ENCODE peak calls at places on chromosomes 5 and 9, in four cellular contexts. W is cardiac muscle cell, C is GM23338, O is stomach. B is an unnamed sample.
A peak's percentile ranks its signal among the peaks of the same experiment; 100 is the strongest.

GRCh38 chr5:168808217-168808616 is 229.0 kb upstream of the PANK3 start:
- DNase-seq in C (no peak), O (no peak), W (no peak), B (no peak)

GRCh38 chr9:93598647-93599241 is 22.4 kb downstream of the PHF2 start:
- DNase-seq in W (no peak), O (no peak), C (no peak), B (no peak)

GRCh38 chr5:111748304-111748763 is 8.7 kb downstream of the NREP start:
- DNase-seq in O (no peak), W (no peak), C (no peak), B (no peak)

GRCh38 chr9:113154471-113154870 is 3.7 kb downstream of the SLC31A2 start:
- DNase-seq in C (no peak), W (no peak), O (no peak), B (no peak)

GRCh38 chr5:36877667-36878420 is 1.3 kb downstream of the NIPBL start:
- DNase-seq in C (peak; percentile 31), W (peak; percentile 49), O (no peak), B (no peak)

GRCh38 chr9:73541923-73542322 is 390.3 kb downstream of the ANXA1 start:
- DNase-seq in C (no peak), W (no peak), O (no peak), B (no peak)

GRCh38 chr5:172488221-172488620 is 33.9 kb upstream of the SH3PXD2B start:
- DNase-seq in C (no peak), O (no peak), W (no peak), B (no peak)

GRCh38 chr5:124561451-124561850 is 185.0 kb downstream of the ZNF608 start:
- DNase-seq in C (no peak), O (no peak), W (no peak), B (peak; percentile 50)

GRCh38 chr5:159912033-159912800 is 4.1 kb upstream of the ADRA1B start:
- DNase-seq in O (no peak), C (no peak), W (no peak), B (no peak)

GRCh38 chr9:91948061-91948422 is 2.0 kb downstream of the ROR2 start:
- DNase-seq in O (no peak), C (peak; percentile 38), W (peak; percentile 23), B (no peak)

GRCh38 chr9:109914280-109915027 is 134.5 kb downstream of the PALM2AKAP2 start:
- DNase-seq in O (no peak), W (no peak), C (no peak), B (no peak)

GRCh38 chr9:121878208-121878835 is 214.8 kb downstream of the TTLL11 start:
- DNase-seq in W (no peak), C (no peak), O (no peak), B (no peak)

GRCh38 chr9:120924698-120925534 is 1.7 kb downstream of the TRAF1 start:
- DNase-seq in C (no peak), W (no peak), O (no peak), B (no peak)

GRCh38 chr5:150285114-150285513 is 4.5 kb downstream of the CAMK2A start:
- DNase-seq in W (no peak), C (no peak), O (no peak), B (no peak)

GRCh38 chr5:102865171-102865509 is 110.0 kb downstream of the PAM start:
- DNase-seq in C (no peak), W (peak; percentile 3), O (no peak), B (no peak)

GRCh38 chr9:2570615-2571479 is 50.7 kb upstream of the VLDLR start:
- DNase-seq in W (peak; percentile 95), C (no peak), O (peak; percentile 87), B (no peak)

GRCh38 chr5:149219584-149219983 is 52.1 kb upstream of the AFAP1L1 start:
- DNase-seq in C (no peak), O (no peak), W (no peak), B (no peak)

GRCh38 chr5:176776916-176777315 is 33.4 kb upstream of the UNC5A start:
- DNase-seq in O (no peak), W (no peak), C (no peak), B (peak; percentile 82)

GRCh38 chr5:88480245-88480644 is 211.6 kb upstream of the TMEM161B start:
- DNase-seq in W (no peak), C (no peak), O (no peak), B (no peak)

GRCh38 chr9:70192707-70193106 is 66.1 kb upstream of the SMC5 start:
- DNase-seq in O (no peak), C (no peak), W (no peak), B (no peak)

GRCh38 chr9:70195456-70195855 is 63.3 kb upstream of the SMC5 start:
- DNase-seq in W (no peak), C (no peak), O (no peak), B (no peak)

DNA sequence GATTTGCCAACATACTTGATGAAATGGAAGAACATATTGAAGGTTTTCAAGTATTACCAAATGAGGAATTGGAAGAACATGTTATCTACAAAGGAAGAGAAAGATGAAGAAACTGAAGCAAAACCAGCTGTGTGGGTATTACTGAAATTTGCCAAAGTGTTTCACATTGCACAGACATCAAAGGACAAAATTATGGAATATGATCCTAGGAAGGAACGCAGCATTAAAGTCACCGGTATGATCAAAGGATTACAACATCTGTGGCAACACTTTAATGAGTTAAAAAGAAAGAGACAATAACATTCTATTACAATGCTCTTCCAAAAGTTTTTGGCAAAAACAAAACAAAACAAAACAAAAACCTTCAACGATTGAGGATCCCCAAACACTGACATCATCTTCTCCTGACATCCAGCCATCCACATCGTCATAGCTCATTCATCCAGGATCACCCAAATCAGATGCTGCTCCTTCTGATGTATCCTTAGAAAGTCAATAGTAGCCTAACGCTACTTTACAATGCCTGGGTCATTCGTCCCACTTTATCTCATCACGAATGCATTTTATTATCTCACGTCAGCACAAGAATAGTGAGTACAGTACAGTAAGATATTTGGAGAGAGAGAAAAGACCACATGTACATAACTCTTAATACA is 61.3 kb upstream of the SMC5 start:
- DNase-seq in O (no peak), C (no peak), W (no peak), B (no peak)
- H3K4me1 ChIP-seq in O (no peaks in the 10 kb centered on the region), C (no peaks in the 10 kb centered on the region), W (no peaks in the 10 kb centered on the region), B (peaks cover 4% of the 10 kb centered on the region)

GRCh38 chr9:36142510-36143161 is 6.1 kb downstream of the GLIPR2 start:
- DNase-seq in O (peak; percentile 41), W (no peak), C (no peak), B (no peak)
- H3K4me3 ChIP-seq in O (peak overlapping the region; percentile 20), W (no peak overlapping the region), C (no peak overlapping the region), B (peak overlapping the region; percentile 38)

GRCh38 chr5:6221141-6221626 is 157.2 kb downstream of the MED10 start:
- DNase-seq in C (no peak), W (no peak), O (no peak), B (peak; percentile 53)
- H3K4me1 ChIP-seq in C (no peaks in the 10 kb centered on the region), W (no peaks in the 10 kb centered on the region), O (no peaks in the 10 kb centered on the region), B (no peaks in the 10 kb centered on the region)

GRCh38 chr5:84383816-84384603 is 670 bp downstream of the EDIL3 start:
- DNase-seq in C (peak; percentile 94), O (no peak), W (peak; percentile 50), B (no peak)
- H3K4me3 ChIP-seq in C (peak overlapping the region; percentile 84), O (peak overlapping the region; percentile 48), W (peak overlapping the region; percentile 52), B (peak overlapping the region; percentile 62)

GRCh38 chr5:113201715-113202114 is 225.1 kb downstream of the DCP2 start:
- DNase-seq in W (no peak), C (no peak), O (no peak), B (no peak)
- H3K4me1 ChIP-seq in W (peaks cover 79% of the 10 kb centered on the region), C (peaks cover 32% of the 10 kb centered on the region), O (peaks cover 9% of the 10 kb centered on the region), B (peaks cover 51% of the 10 kb centered on the region)